ENCODE peak calls at places on chromosome 14, in four cellular contexts. U, Q, K and W are unnamed samples.

GRCh38 chr14:75831971-75832370 is 149.8 kb downstream of the TGFB3 start:
- DNase-seq in U (peak), Q (peak), K (peak), W (no peak)

GRCh38 chr14:91830777-91831176 is 36.6 kb downstream of the TC2N start:
- DNase-seq in Q (no peak), K (no peak), U (peak), W (peak)

GRCh38 chr14:53180272-53181221 is 27.4 kb upstream of the DDHD1 start:
- DNase-seq in K (peak), U (no peak), Q (peak), W (no peak)

GRCh38 chr14:61643546-61643945 is 51.8 kb upstream of the HIF1A start:
- DNase-seq in Q (no peak), U (no peak), K (peak), W (no peak)

GRCh38 chr14:36915089-36915488 is 253.4 kb downstream of the PAX9 start:
- DNase-seq in Q (no peak), K (no peak), U (peak), W (no peak)

GRCh38 chr14:67487937-67488893 is at the start of gene TMEM229B:
- DNase-seq in K (no peak), Q (no peak), U (no peak), W (no peak)

GRCh38 chr14:75141967-75142366 is 15.1 kb upstream of the NEK9 start:
- DNase-seq in U (no peak), K (peak), Q (peak), W (peak)

GRCh38 chr14:34063470-34064164 is 112.7 kb upstream of the EGLN3 start:
- DNase-seq in Q (peak), U (no peak), K (no peak), W (no peak)

GRCh38 chr14:54312166-54312801 is 84.5 kb upstream of the CDKN3 start:
- DNase-seq in U (no peak), Q (peak), K (peak), W (no peak)

GRCh38 chr14:105884808-105885281 is 358.5 kb downstream of the TMEM121 start:
- DNase-seq in Q (no peak), K (no peak), U (no peak), W (no peak)

GRCh38 chr14:99730876-99731351 is 46.8 kb downstream of the CYP46A1 start:
- DNase-seq in Q (no peak), K (no peak), U (no peak), W (no peak)

GRCh38 chr14:68145539-68145938 is 326.0 kb downstream of the RAD51B start:
- DNase-seq in K (no peak), U (no peak), Q (peak), W (no peak)

GRCh38 chr14:77033622-77034521 is 5.4 kb upstream of the IRF2BPL start:
- DNase-seq in Q (peak), K (peak), U (peak), W (peak)

GRCh38 chr14:102288139-102288538 is 16.8 kb downstream of the MOK start:
- DNase-seq in Q (no peak), U (no peak), K (no peak), W (no peak)

GRCh38 chr14:68193970-68194634 is 374.5 kb downstream of the RAD51B start:
- DNase-seq in U (no peak), Q (peak), K (no peak), W (no peak)